ENCODE peak calls at places on chromosomes 13 and 19, in four cellular contexts. One of them, this sample, is unnamed.

GRCh38 chr19:5805465-5806132 is 732 bp downstream of the NRTN start:
- DNase-seq in naive thymus-derived CD8-positive, alpha-beta T cell: peak
- DNase-seq in mammary epithelial cell: peak
- DNase-seq in Caco-2: peak
- DNase-seq in this sample: no peak

GRCh38 chr19:35136231-35136630 is 1.4 kb upstream of the LGI4 start:
- DNase-seq in naive thymus-derived CD8-positive, alpha-beta T cell: no peak
- DNase-seq in mammary epithelial cell: no peak
- DNase-seq in Caco-2: no peak
- DNase-seq in this sample: no peak

GRCh38 chr19:46717716-46718143 is 816 bp upstream of the PRKD2 start:
- DNase-seq in naive thymus-derived CD8-positive, alpha-beta T cell: no peak
- DNase-seq in mammary epithelial cell: no peak
- DNase-seq in Caco-2: no peak
- DNase-seq in this sample: no peak

GRCh38 chr19:38741670-38742069 is 2.6 kb downstream of the CAPN12 start:
- DNase-seq in naive thymus-derived CD8-positive, alpha-beta T cell: no peak
- DNase-seq in mammary epithelial cell: peak
- DNase-seq in Caco-2: peak
- DNase-seq in this sample: no peak

GRCh38 chr19:11286312-11286974 is 9.5 kb upstream of the TSPAN16 start:
- DNase-seq in naive thymus-derived CD8-positive, alpha-beta T cell: no peak
- DNase-seq in mammary epithelial cell: no peak
- DNase-seq in Caco-2: no peak
- DNase-seq in this sample: no peak

GRCh38 chr13:38283346-38283745 is 66.3 kb upstream of the UFM1 start:
- DNase-seq in naive thymus-derived CD8-positive, alpha-beta T cell: no peak
- DNase-seq in mammary epithelial cell: no peak
- DNase-seq in Caco-2: no peak
- DNase-seq in this sample: no peak

GRCh38 chr13:49602005-49602404 is 16.6 kb upstream of the RCBTB1 start:
- DNase-seq in naive thymus-derived CD8-positive, alpha-beta T cell: no peak
- DNase-seq in mammary epithelial cell: no peak
- DNase-seq in Caco-2: no peak
- DNase-seq in this sample: no peak

GRCh38 chr19:17325881-17326594 is 8.6 kb downstream of the ANO8 start:
- DNase-seq in naive thymus-derived CD8-positive, alpha-beta T cell: no peak
- DNase-seq in mammary epithelial cell: peak
- DNase-seq in Caco-2: no peak
- DNase-seq in this sample: no peak

GRCh38 chr19:6580313-6580712 is 10.6 kb downstream of the CD70 start:
- DNase-seq in naive thymus-derived CD8-positive, alpha-beta T cell: no peak
- DNase-seq in mammary epithelial cell: peak
- DNase-seq in Caco-2: no peak
- DNase-seq in this sample: no peak

GRCh38 chr19:11268783-11269267 is 6.5 kb upstream of the DOCK6 start:
- DNase-seq in naive thymus-derived CD8-positive, alpha-beta T cell: no peak
- DNase-seq in mammary epithelial cell: peak
- DNase-seq in Caco-2: no peak
- DNase-seq in this sample: peak

GRCh38 chr13:51995677-51996551 is 15.3 kb downstream of the ATP7B start:
- DNase-seq in naive thymus-derived CD8-positive, alpha-beta T cell: no peak
- DNase-seq in mammary epithelial cell: peak
- DNase-seq in Caco-2: no peak
- DNase-seq in this sample: no peak

GRCh38 chr13:43830481-43830873 is 43.7 kb upstream of the ENOX1 start:
- DNase-seq in naive thymus-derived CD8-positive, alpha-beta T cell: no peak
- DNase-seq in mammary epithelial cell: peak
- DNase-seq in Caco-2: no peak
- DNase-seq in this sample: peak

GRCh38 chr19:2477141-2477710 is 1.3 kb downstream of the GADD45B start:
- DNase-seq in naive thymus-derived CD8-positive, alpha-beta T cell: no peak
- DNase-seq in mammary epithelial cell: peak
- DNase-seq in Caco-2: no peak
- DNase-seq in this sample: no peak

GRCh38 chr13:25731511-25731910 is 320.3 kb downstream of the SHISA2 start:
- DNase-seq in naive thymus-derived CD8-positive, alpha-beta T cell: no peak
- DNase-seq in mammary epithelial cell: no peak
- DNase-seq in Caco-2: no peak
- DNase-seq in this sample: no peak

GRCh38 chr19:32403291-32403995 is 2.1 kb upstream of the DPY19L3 start:
- DNase-seq in naive thymus-derived CD8-positive, alpha-beta T cell: no peak
- DNase-seq in mammary epithelial cell: no peak
- DNase-seq in Caco-2: no peak
- DNase-seq in this sample: no peak

GRCh38 chr13:73702419-73703071 is 431.7 kb downstream of the KLF12 start:
- DNase-seq in naive thymus-derived CD8-positive, alpha-beta T cell: peak
- DNase-seq in mammary epithelial cell: peak
- DNase-seq in Caco-2: no peak
- DNase-seq in this sample: peak

GRCh38 chr13:41709511-41709910 is 251.4 kb downstream of the VWA8 start:
- DNase-seq in naive thymus-derived CD8-positive, alpha-beta T cell: no peak
- DNase-seq in mammary epithelial cell: no peak
- DNase-seq in Caco-2: no peak
- DNase-seq in this sample: no peak

GRCh38 chr13:113938716-113939115 is 35.2 kb downstream of the C13orf46 start:
- DNase-seq in naive thymus-derived CD8-positive, alpha-beta T cell: no peak
- DNase-seq in mammary epithelial cell: no peak
- DNase-seq in Caco-2: no peak
- DNase-seq in this sample: no peak

GRCh38 chr19:12783226-12783848 is 7.9 kb upstream of the JUNB start:
- DNase-seq in naive thymus-derived CD8-positive, alpha-beta T cell: no peak
- DNase-seq in mammary epithelial cell: no peak
- DNase-seq in Caco-2: no peak
- DNase-seq in this sample: no peak

GRCh38 chr19:55670280-55671053 is 4.6 kb upstream of the EPN1 start:
- DNase-seq in naive thymus-derived CD8-positive, alpha-beta T cell: no peak
- DNase-seq in mammary epithelial cell: no peak
- DNase-seq in Caco-2: peak
- DNase-seq in this sample: no peak

GRCh38 chr19:5609881-5610280 is 12.7 kb downstream of the SAFB2 start:
- DNase-seq in naive thymus-derived CD8-positive, alpha-beta T cell: no peak
- DNase-seq in mammary epithelial cell: no peak
- DNase-seq in Caco-2: no peak
- DNase-seq in this sample: no peak

GRCh38 chr13:28411859-28412353 is 83.0 kb downstream of the FLT1 start:
- DNase-seq in naive thymus-derived CD8-positive, alpha-beta T cell: no peak
- DNase-seq in mammary epithelial cell: no peak
- DNase-seq in Caco-2: no peak
- DNase-seq in this sample: no peak

GRCh38 chr19:48190288-48191284 is 20.1 kb downstream of the ZSWIM9 start:
- DNase-seq in naive thymus-derived CD8-positive, alpha-beta T cell: peak
- DNase-seq in mammary epithelial cell: peak
- DNase-seq in Caco-2: peak
- DNase-seq in this sample: peak

GRCh38 chr13:30856004-30856790 is 49.9 kb upstream of the MEDAG start:
- DNase-seq in naive thymus-derived CD8-positive, alpha-beta T cell: no peak
- DNase-seq in mammary epithelial cell: no peak
- DNase-seq in Caco-2: no peak
- DNase-seq in this sample: no peak

GRCh38 chr13:62003452-62003851 is 587.8 kb upstream of the PCDH20 start:
- DNase-seq in naive thymus-derived CD8-positive, alpha-beta T cell: no peak
- DNase-seq in mammary epithelial cell: no peak
- DNase-seq in Caco-2: no peak
- DNase-seq in this sample: no peak

This sample was measured in epithelial cell of prostate.